ENCODE peak calls at places on chromosomes 11 and 22, in ten cellular contexts. X, F, M, K, G, V, O, N, Z and T are unnamed samples. For H3K4me1, the result is how much of the 10 kb centered on the place peaks cover.

GRCh38 chr11:7516488-7516887 is 2.7 kb downstream of the PPFIBP2 start:
- DNase-seq in G (no peak), Z (no peak), M (no peak), K (no peak), V (no peak), O (no peak), F (no peak), N (no peak), X (no peak), T (no peak)

GRCh38 chr22:20264614-20265452 is 3.3 kb downstream of the RTN4R start:
- DNase-seq in G (no peak), M (no peak), O (no peak), X (no peak), N (no peak), Z (peak), K (no peak), F (no peak), V (no peak), T (no peak)

GRCh38 chr11:75733346-75734107 is 15.9 kb downstream of the MOGAT2 start:
- DNase-seq in Z (no peak), O (peak), G (no peak), N (no peak), M (no peak), F (no peak), V (no peak), X (no peak), K (no peak), T (no peak)

GRCh38 chr11:69161117-69161407 is 5.3 kb downstream of the SMIM38 start:
- DNase-seq in M (no peak), F (no peak), N (no peak), G (no peak), K (no peak), X (no peak), Z (no peak), V (no peak), O (no peak), T (peak)

GRCh38 chr11:120912504-120912903 is 111.4 kb upstream of the TBCEL start:
- DNase-seq in K (no peak), N (no peak), V (no peak), O (no peak), F (no peak), G (peak), Z (peak), M (peak), X (peak), T (peak)

GRCh38 chr22:32803020-32803758 is 1.7 kb downstream of the TIMP3 start:
- DNase-seq in M (no peak), O (no peak), G (no peak), F (peak), K (peak), N (peak), Z (no peak), V (no peak), X (peak), T (no peak)

GRCh38 chr11:131136476-131136875 is 220.2 kb upstream of the SNX19 start:
- DNase-seq in V (no peak), X (peak), F (no peak), M (no peak), O (no peak), K (no peak), G (no peak), N (no peak), Z (no peak), T (no peak)

GRCh38 chr11:22491826-22492225 is 133.8 kb downstream of the FANCF start:
- DNase-seq in K (no peak), X (peak), V (no peak), M (no peak), N (no peak), G (no peak), Z (peak), O (no peak), F (no peak), T (no peak)

GRCh38 chr11:26201411-26201810 is 130.5 kb upstream of the ANO3 start:
- DNase-seq in F (no peak), V (no peak), X (peak), Z (no peak), M (no peak), O (no peak), N (no peak), K (no peak), G (peak), T (no peak)

GRCh38 chr22:48500481-48501230 is 1327.0 kb downstream of the BRD1 start:
- DNase-seq in V (no peak), Z (no peak), G (no peak), K (peak), M (no peak), N (no peak), X (no peak), F (no peak), O (no peak), T (peak)

GRCh38 chr11:132457445-132457844 is 1074.9 kb downstream of the OPCML start:
- DNase-seq in X (no peak), N (no peak), V (no peak), K (no peak), G (no peak), O (no peak), M (no peak), F (no peak), Z (no peak), T (no peak)

GRCh38 chr22:28015056-28015445 is 96.0 kb upstream of the PITPNB start:
- DNase-seq in O (no peak), X (no peak), M (peak), N (no peak), K (peak), V (no peak), F (peak), Z (no peak), G (no peak), T (peak)

GRCh38 chr22:39943366-39943765 is 16.8 kb upstream of the TMA7B start:
- DNase-seq in K (no peak), M (no peak), X (no peak), N (no peak), F (no peak), V (no peak), O (no peak), Z (no peak), G (no peak), T (no peak)

GRCh38 chr11:12126352-12127019 is 16.1 kb downstream of the MICAL2 start:
- DNase-seq in F (no peak), O (no peak), X (peak), K (no peak), V (no peak), M (no peak), N (no peak), Z (no peak), G (no peak), T (peak)

GRCh38 chr11:75668508-75669297 is at the start of gene MAP6:
- DNase-seq in M (no peak), F (no peak), K (no peak), X (no peak), V (no peak), Z (no peak), N (peak), G (peak), O (no peak), T (no peak)

GRCh38 chr11:124070906-124071621 is 29.9 kb upstream of the OR10G7 start:
- DNase-seq in Z (peak), X (peak), M (peak), G (peak), F (peak), K (no peak), N (peak), O (peak), V (no peak), T (peak)

GRCh38 chr11:10550503-10550902 is 9.5 kb upstream of the RNF141 start:
- DNase-seq in N (no peak), X (peak), G (peak), K (no peak), Z (no peak), F (no peak), M (peak), O (no peak), V (no peak), T (no peak)

GRCh38 chr11:68969386-68969785 is 11.4 kb downstream of the MRGPRD start:
- DNase-seq in G (no peak), O (no peak), X (no peak), Z (no peak), V (no peak), M (no peak), K (no peak), N (peak), F (no peak), T (peak)

GRCh38 chr11:76863196-76863777 is 2.6 kb downstream of the ACER3 start:
- DNase-seq in F (no peak), Z (peak), V (no peak), X (no peak), O (no peak), N (no peak), G (no peak), K (no peak), M (no peak), T (no peak)

GRCh38 chr11:123559418-123559817 is 95.0 kb downstream of the SCN3B start:
- DNase-seq in X (peak), F (no peak), K (no peak), O (no peak), M (no peak), V (no peak), N (no peak), G (no peak), Z (no peak), T (no peak)

GRCh38 chr11:19924321-19925115 is 211.9 kb downstream of the NAV2 start:
- DNase-seq in F (no peak), O (no peak), K (no peak), M (no peak), Z (no peak), V (no peak), X (no peak), N (no peak), G (no peak), T (no peak)

GRCh38 chr11:103997082-103997481 is 39.4 kb upstream of the DDI1 start:
- DNase-seq in K (no peak), M (no peak), O (no peak), X (no peak), N (no peak), G (no peak), V (no peak), Z (no peak), F (no peak), T (no peak)

GRCh38 chr11:58618215-58618614 is 4.2 kb upstream of the CNTF start:
- DNase-seq in Z (no peak), F (no peak), N (no peak), V (no peak), K (no peak), X (no peak), M (no peak), O (no peak), G (peak), T (no peak)

GRCh38 chr11:44894217-44894617 is 56.5 kb downstream of the TP53I11 start:
- DNase-seq in Z (peak), O (peak), N (peak), F (peak), K (peak), M (peak), V (no peak), X (peak), G (peak), T (peak)

GRCh38 chr11:83367745-83368144 is 81.6 kb upstream of the CCDC90B start:
- DNase-seq in Z (no peak), G (no peak), O (no peak), V (no peak), M (no peak), X (no peak), K (no peak), F (no peak), N (no peak), T (no peak)

GRCh38 chr22:43337385-43337784 is 5.8 kb downstream of the SCUBE1 start:
- DNase-seq in G (no peak), F (no peak), Z (no peak), O (no peak), K (no peak), M (no peak), X (no peak), N (no peak), V (no peak), T (peak)

GRCh38 chr22:48517039-48518030 is 1310.3 kb downstream of the BRD1 start:
- DNase-seq in Z (peak), N (no peak), O (no peak), M (no peak), X (no peak), F (no peak), G (peak), V (no peak), K (no peak), T (no peak)

GRCh38 chr11:125305346-125305745 is 140.8 kb downstream of the PKNOX2 start:
- DNase-seq in O (no peak), X (no peak), F (no peak), K (no peak), N (no peak), Z (no peak), G (no peak), V (no peak), M (no peak), T (no peak)

GRCh38 chr11:14179126-14179820 is 179.7 kb downstream of the RRAS2 start:
- DNase-seq in V (no peak), N (no peak), M (no peak), F (no peak), X (peak), Z (peak), O (no peak), K (no peak), G (no peak), T (no peak)

GRCh38 chr11:96215094-96215782 is 127.8 kb downstream of the MAML2 start:
- DNase-seq in Z (no peak), V (no peak), O (no peak), F (peak), M (peak), X (peak), G (peak), N (no peak), K (no peak), T (peak)

GRCh38 chr11:59097113-59097708 is 9.8 kb upstream of the FAM111B start:
- DNase-seq in N (peak), M (peak), X (peak), G (peak), Z (peak), O (peak), V (no peak), K (no peak), F (no peak), T (peak)

GRCh38 chr11:104151404-104152204 is 12.3 kb downstream of the PDGFD start:
- DNase-seq in K (no peak), G (no peak), F (no peak), O (no peak), M (peak), Z (no peak), X (no peak), V (no peak), N (no peak), T (no peak)

GRCh38 chr22:44453441-44454112 is 44.5 kb downstream of the RTL6 start:
- DNase-seq in K (no peak), F (no peak), M (no peak), V (no peak), O (no peak), G (no peak), N (no peak), Z (no peak), X (no peak), T (peak)

GRCh38 chr11:129315781-129316579 is 59.7 kb upstream of the BARX2 start:
- DNase-seq in Z (peak), O (peak), M (no peak), G (no peak), K (no peak), V (no peak), F (no peak), X (no peak), N (no peak), T (no peak)

GRCh38 chr22:45968751-45969413 is 8.1 kb downstream of the WNT7B start:
- DNase-seq in Z (no peak), V (no peak), K (no peak), F (no peak), O (no peak), X (peak), M (no peak), N (no peak), G (no peak), T (no peak)

GRCh38 chr22:21044931-21045584 is 688 bp upstream of the LRRC74B start:
- DNase-seq in O (no peak), N (no peak), V (no peak), F (no peak), M (no peak), K (no peak), Z (peak), X (peak), G (no peak), T (peak)

GRCh38 chr11:94730153-94730552 is 38.0 kb upstream of the AMOTL1 start:
- DNase-seq in K (no peak), Z (no peak), G (no peak), V (no peak), X (no peak), N (no peak), F (no peak), O (no peak), M (no peak), T (no peak)

GRCh38 chr11:106012744-106013143 is 9.3 kb downstream of the MSANTD4 start:
- DNase-seq in X (peak), O (no peak), N (no peak), K (no peak), M (peak), G (no peak), Z (peak), F (no peak), V (no peak), T (no peak)

DNA sequence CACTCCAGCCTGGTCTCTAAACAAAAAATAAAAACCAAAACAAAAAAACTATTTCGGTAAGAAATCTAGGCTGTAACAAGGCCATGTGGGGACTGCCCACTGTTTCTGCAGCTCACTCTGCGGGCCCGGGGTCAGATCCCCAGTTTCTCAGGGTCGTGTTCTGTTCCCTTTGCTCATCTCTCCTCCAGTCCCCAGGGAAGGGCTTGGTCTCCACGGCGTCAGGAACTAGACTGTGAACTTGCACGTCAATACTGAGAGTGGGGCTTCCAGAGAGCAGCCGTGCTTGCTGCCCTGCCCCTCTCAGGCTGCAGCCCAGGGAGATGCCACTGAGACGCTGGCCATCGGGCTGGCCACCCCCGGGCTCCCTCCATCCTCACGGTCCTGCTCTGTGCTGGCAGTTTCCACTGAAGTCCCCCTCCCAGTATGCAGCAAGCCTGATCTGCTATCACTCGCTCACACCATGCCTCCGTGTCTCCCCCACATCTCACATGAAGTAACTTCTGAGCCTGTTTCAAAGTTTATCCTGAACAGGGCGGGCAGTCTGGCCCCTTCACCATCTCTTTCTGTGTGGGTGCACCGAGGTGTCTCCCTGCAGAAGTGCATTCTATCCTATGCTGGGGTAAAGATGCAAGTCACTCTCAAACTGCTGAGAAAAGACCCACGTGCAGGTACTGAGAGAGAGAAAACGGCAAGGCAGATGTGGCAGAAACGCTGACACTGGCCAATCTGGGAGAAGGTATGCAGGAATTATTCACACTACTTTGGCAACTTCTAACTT is 33.8 kb upstream of the MOB2 start:
- DNase-seq in F (no peak), V (no peak), O (no peak), G (no peak), K (no peak), M (no peak), N (no peak), Z (no peak), X (no peak), T (no peak)
- H3K4me1 ChIP-seq in F (under half), V (half or more), O (under half), G (under half), K (under half), M (under half), N (under half), Z (under half), X (under half), T (half or more)

GRCh38 chr22:22930222-22930497 is 42.5 kb downstream of the IGLL5 start:
- DNase-seq in N (no peak), O (no peak), F (no peak), X (no peak), G (no peak), V (no peak), Z (no peak), K (peak), M (no peak), T (no peak)

GRCh38 chr22:22930571-22931556 is 43.2 kb downstream of the IGLL5 start:
- DNase-seq in V (no peak), O (no peak), X (no peak), F (no peak), N (no peak), G (no peak), K (peak), M (no peak), Z (no peak), T (peak)

GRCh38 chr22:22933100-22933806 is 45.6 kb downstream of the IGLL5 start:
- DNase-seq in V (no peak), O (no peak), M (no peak), Z (no peak), X (no peak), G (no peak), N (no peak), F (no peak), K (peak), T (peak)

GRCh38 chr22:22932512-22932941 is 44.9 kb downstream of the IGLL5 start:
- DNase-seq in X (no peak), F (no peak), K (peak), Z (no peak), N (no peak), M (no peak), O (no peak), G (no peak), V (no peak), T (peak)

GRCh38 chr22:22931557-22932270 is 44.1 kb downstream of the IGLL5 start:
- DNase-seq in M (no peak), N (no peak), Z (no peak), X (no peak), F (no peak), O (peak), V (no peak), K (peak), G (no peak), T (peak)
- TF ChIP-seq POLR2A in M (no peak), N (no peak), Z (no peak), X (no peak), F (no peak), O (no peak), V (no peak), K (no peak), G (no peak), T (no peak)

GRCh38 chr11:65927904-65928397 is 8.7 kb downstream of the DRAP1 start:
- DNase-seq in F (no peak), N (no peak), Z (peak), K (no peak), G (no peak), O (peak), V (no peak), X (no peak), M (no peak), T (peak)
- H3K4me3 ChIP-seq in F (no peak), N (no peak), Z (no peak), K (no peak), G (no peak), O (no peak), V (no peak), X (no peak), M (no peak), T (peak)

GRCh38 chr22:36149464-36149863 is 11.1 kb downstream of the APOL3 start:
- DNase-seq in Z (no peak), N (no peak), K (no peak), X (no peak), V (no peak), O (no peak), F (no peak), G (no peak), M (no peak), T (no peak)
- H3K4me1 ChIP-seq in Z (under half), N (under half), K (under half), X (under half), V (half or more), O (under half), F (under half), G (under half), M (under half), T (half or more)

GRCh38 chr11:65083834-65084597 is at the start of the genes CDCA5 and ZFPL1:
- DNase-seq in Z (peak), O (peak), K (peak), G (peak), N (peak), V (peak), X (peak), F (peak), M (peak), T (peak)
- TF ChIP-seq POLR2A in Z (peak), O (no peak), K (no peak), G (peak), N (peak), V (no peak), X (peak), F (peak), M (no peak), T (peak)

GRCh38 chr11:45982656-45983470 is 60.4 kb downstream of the LARGE2 start:
- DNase-seq in V (no peak), Z (no peak), F (peak), N (peak), K (no peak), M (peak), X (peak), G (peak), O (no peak), T (no peak)
- H3K4me3 ChIP-seq in V (no peak), Z (no peak), F (no peak), N (no peak), K (no peak), M (no peak), X (no peak), G (no peak), O (no peak), T (no peak)

GRCh38 chr11:133919330-133920108 is 37.2 kb downstream of the IGSF9B start:
- DNase-seq in X (no peak), V (no peak), Z (no peak), F (no peak), O (no peak), G (no peak), K (no peak), N (no peak), M (no peak), T (no peak)

GRCh38 chr11:133921026-133921425 is 35.7 kb downstream of the IGSF9B start:
- DNase-seq in V (no peak), O (no peak), Z (no peak), K (no peak), N (no peak), F (no peak), G (no peak), M (no peak), X (no peak), T (no peak)

GRCh38 chr11:133918606-133919260 is 38.0 kb downstream of the IGSF9B start:
- DNase-seq in O (no peak), K (no peak), N (no peak), V (no peak), G (no peak), X (no peak), F (no peak), Z (no peak), M (no peak), T (no peak)

GRCh38 chr11:133921513-133921912 is 35.3 kb downstream of the IGSF9B start:
- DNase-seq in V (no peak), G (no peak), X (no peak), O (no peak), F (no peak), N (no peak), Z (no peak), K (no peak), M (no peak), T (no peak)

GRCh38 chr11:133920109-133920990 is 36.4 kb downstream of the IGSF9B start:
- DNase-seq in V (no peak), O (no peak), F (no peak), G (no peak), N (no peak), X (no peak), Z (no peak), M (no peak), K (no peak), T (no peak)
- H3K4me1 ChIP-seq in V (under half), O (under half), F (under half), G (under half), N (under half), X (under half), Z (under half), M (under half), K (under half), T (under half)